ENCODE peak calls at places on chromosome 9, in ten cellular contexts. K is iPS-NIHi11, T is AG08395, Q is progenitor cell of endocrine pancreas, A is amygdala, F is Ammon's horn, N is hippocampal formation, Y is HFFc6, W is pancreas, I is GM18507. L is an unnamed sample.

GRCh38 chr9:35789541-35789940 is 1.9 kb upstream of the NPR2 start:
- DNase-seq in K (no peak), T (no peak), Q (no peak), A (no peak), F (no peak), N (no peak), Y (no peak), W (no peak), I (no peak), L (no peak)

GRCh38 chr9:32550046-32550608 is 2.0 kb upstream of the SMIM27 start:
- DNase-seq in K (no peak), T (peak; percentile 13), Q (no peak), A (no peak), F (peak; percentile 60), N (peak; percentile 42), Y (peak; percentile 21), W (no peak), I (no peak), L (no peak)

GRCh38 chr9:27679338-27679737 is 106.1 kb upstream of the C9orf72 start:
- DNase-seq in K (peak; percentile 13), T (no peak), Q (no peak), A (no peak), F (no peak), N (no peak), Y (no peak), W (no peak), I (no peak), L (no peak)

GRCh38 chr9:136996361-136997281 is at the start of gene CLIC3:
- DNase-seq in K (peak; percentile 78), T (no peak), Q (no peak), A (no peak), F (no peak), N (no peak), Y (no peak), W (no peak), I (no peak), L (no peak)

GRCh38 chr9:113541019-113541900 is 77.7 kb downstream of the RGS3 start:
- DNase-seq in K (peak; percentile 94), T (peak; percentile 59), Q (no peak), A (no peak), F (peak; percentile 62), N (peak; percentile 41), Y (peak; percentile 28), W (peak; percentile 49), I (no peak), L (no peak)

GRCh38 chr9:87193925-87194380 is 246.6 kb upstream of the GAS1 start:
- DNase-seq in K (no peak), T (peak; percentile 78), Q (no peak), A (no peak), F (no peak), N (no peak), Y (peak; percentile 87), W (no peak), I (no peak), L (no peak)

GRCh38 chr9:86098793-86099694 is at the start of gene GOLM1:
- DNase-seq in K (peak; percentile 90), T (peak; percentile 81), Q (peak; percentile 50), A (no peak), F (peak; percentile 47), N (peak; percentile 34), Y (peak; percentile 23), W (peak; percentile 85), I (peak; percentile 44), L (no peak)

GRCh38 chr9:35555881-35556280 is 49.2 kb upstream of the TESK1 start:
- DNase-seq in K (no peak), T (no peak), Q (no peak), A (no peak), F (no peak), N (no peak), Y (no peak), W (no peak), I (no peak), L (no peak)

GRCh38 chr9:108552459-108553040 is 303.2 kb downstream of the ACTL7B start:
- DNase-seq in K (peak; percentile 32), T (no peak), Q (no peak), A (no peak), F (no peak), N (no peak), Y (no peak), W (no peak), I (no peak), L (peak; percentile 53)

GRCh38 chr9:88949425-88949824 is 41.8 kb upstream of the S1PR3 start:
- DNase-seq in K (no peak), T (no peak), Q (no peak), A (no peak), F (peak; percentile 17), N (peak; percentile 28), Y (no peak), W (no peak), I (no peak), L (no peak)

GRCh38 chr9:95383198-95383673 is 65.7 kb upstream of the FANCC start:
- DNase-seq in K (no peak), T (peak; percentile 72), Q (no peak), A (no peak), F (no peak), N (no peak), Y (peak; percentile 94), W (no peak), I (no peak), L (no peak)

GRCh38 chr9:78566948-78567675 is 270.2 kb downstream of the PSAT1 start:
- DNase-seq in K (no peak), T (peak; percentile 53), Q (no peak), A (no peak), F (no peak), N (no peak), Y (peak; percentile 68), W (no peak), I (no peak), L (no peak)

GRCh38 chr9:134564431-134565170 is 77.0 kb upstream of the COL5A1 start:
- DNase-seq in K (no peak), T (peak; percentile 87), Q (no peak), A (no peak), F (peak; percentile 33), N (no peak), Y (peak; percentile 48), W (no peak), I (no peak), L (no peak)

GRCh38 chr9:70205366-70206020 is 53.3 kb upstream of the SMC5 start:
- DNase-seq in K (peak; percentile 13), T (no peak), Q (no peak), A (no peak), F (no peak), N (no peak), Y (no peak), W (no peak), I (no peak), L (no peak)

GRCh38 chr9:36729902-36730301 is 157.2 kb downstream of the MELK start:
- DNase-seq in K (no peak), T (no peak), Q (no peak), A (no peak), F (no peak), N (no peak), Y (peak; percentile 37), W (no peak), I (no peak), L (no peak)

GRCh38 chr9:135857843-135858242 is 49.5 kb downstream of the CAMSAP1 start:
- DNase-seq in K (no peak), T (no peak), Q (no peak), A (no peak), F (no peak), N (no peak), Y (no peak), W (no peak), I (no peak), L (no peak)

GRCh38 chr9:89743576-89744254 is 138.9 kb downstream of the GADD45G start:
- DNase-seq in K (peak; percentile 65), T (no peak), Q (no peak), A (no peak), F (no peak), N (no peak), Y (no peak), W (no peak), I (no peak), L (no peak)

GRCh38 chr9:134283111-134283515 is 43.1 kb upstream of the RXRA start:
- DNase-seq in K (peak; percentile 61), T (peak; percentile 69), Q (no peak), A (peak; percentile 69), F (peak; percentile 82), N (peak; percentile 72), Y (no peak), W (no peak), I (no peak), L (no peak)

GRCh38 chr9:130476151-130476730 is 31.5 kb downstream of the ASS1 start:
- DNase-seq in K (no peak), T (no peak), Q (no peak), A (no peak), F (no peak), N (no peak), Y (no peak), W (no peak), I (no peak), L (no peak)

GRCh38 chr9:79976501-79977444 is 405.0 kb downstream of the TLE4 start:
- DNase-seq in K (no peak), T (no peak), Q (no peak), A (no peak), F (no peak), N (no peak), Y (no peak), W (no peak), I (no peak), L (no peak)

GRCh38 chr9:126000256-126000655 is 253.1 kb downstream of the PBX3 start:
- DNase-seq in K (no peak), T (no peak), Q (no peak), A (no peak), F (no peak), N (no peak), Y (no peak), W (peak; percentile 17), I (no peak), L (no peak)

GRCh38 chr9:104993291-104993963 is 65.5 kb upstream of the ABCA1 start:
- DNase-seq in K (peak; percentile 65), T (peak; percentile 70), Q (peak; percentile 19), A (peak; percentile 38), F (peak; percentile 87), N (peak; percentile 56), Y (peak; percentile 71), W (no peak), I (no peak), L (no peak)

GRCh38 chr9:27572566-27572917 is 739 bp downstream of the C9orf72 start:
- DNase-seq in K (peak; percentile 53), T (peak; percentile 44), Q (no peak), A (no peak), F (peak; percentile 81), N (peak; percentile 46), Y (peak; percentile 43), W (no peak), I (peak; percentile 2), L (peak; percentile 32)

GRCh38 chr9:96062854-96063253 is 187.4 kb downstream of the ERCC6L2 start:
- DNase-seq in K (no peak), T (no peak), Q (no peak), A (no peak), F (no peak), N (no peak), Y (no peak), W (no peak), I (no peak), L (no peak)

L was measured in omental fat pad.